ENCODE peak calls at places on chromosomes 12 and 14, in seven cellular contexts. L is GM12865, G is neural progenitor cell, E is heart left ventricle, M is adrenal gland, J is PC-3, Y is WERI-Rb-1. F is an unnamed sample.

GRCh38 chr14:21105095-21105494 is 4.2 kb downstream of the TMEM253 start:
- DNase-seq in L (no peak), G (no peak), E (no peak), M (no peak), J (no peak), Y (no peak), F (no peak)

GRCh38 chr14:85380891-85381290 is 149.1 kb upstream of the FLRT2 start:
- DNase-seq in L (no peak), G (peak), E (no peak), M (no peak), J (no peak), Y (peak), F (peak)

GRCh38 chr14:70282666-70283065 is 76.8 kb downstream of the COX16 start:
- DNase-seq in L (peak), G (no peak), E (no peak), M (no peak), J (no peak), Y (no peak), F (no peak)

GRCh38 chr12:96225003-96225855 is 31.1 kb downstream of the ELK3 start:
- DNase-seq in L (no peak), G (no peak), E (no peak), M (no peak), J (no peak), Y (no peak), F (peak)

GRCh38 chr12:94831081-94831747 is 172.3 kb downstream of the NDUFA12 start:
- DNase-seq in L (peak), G (no peak), E (no peak), M (no peak), J (no peak), Y (no peak), F (no peak)

GRCh38 chr14:52013984-52014600 is 24.7 kb downstream of the RTRAF start:
- DNase-seq in L (no peak), G (peak), E (no peak), M (no peak), J (peak), Y (peak), F (no peak)

GRCh38 chr12:101455685-101456084 is 19.5 kb upstream of the SPIC start:
- DNase-seq in L (no peak), G (no peak), E (no peak), M (no peak), J (no peak), Y (no peak), F (no peak)

GRCh38 chr12:9943244-9943643 is 11.1 kb upstream of the CLEC2A start:
- DNase-seq in L (no peak), G (no peak), E (no peak), M (no peak), J (no peak), Y (no peak), F (no peak)

GRCh38 chr12:75856228-75856627 is 175.3 kb downstream of the PHLDA1 start:
- DNase-seq in L (no peak), G (no peak), E (no peak), M (no peak), J (no peak), Y (no peak), F (no peak)

GRCh38 chr12:5439333-5439732 is 7.4 kb downstream of the NTF3 start:
- DNase-seq in L (no peak), G (peak), E (no peak), M (no peak), J (no peak), Y (no peak), F (no peak)
- TF ChIP-seq CTCF in L (no peak), G (peak), E (no peak), M (no peak), J (no peak), Y (peak), F (no peak)

DNA sequence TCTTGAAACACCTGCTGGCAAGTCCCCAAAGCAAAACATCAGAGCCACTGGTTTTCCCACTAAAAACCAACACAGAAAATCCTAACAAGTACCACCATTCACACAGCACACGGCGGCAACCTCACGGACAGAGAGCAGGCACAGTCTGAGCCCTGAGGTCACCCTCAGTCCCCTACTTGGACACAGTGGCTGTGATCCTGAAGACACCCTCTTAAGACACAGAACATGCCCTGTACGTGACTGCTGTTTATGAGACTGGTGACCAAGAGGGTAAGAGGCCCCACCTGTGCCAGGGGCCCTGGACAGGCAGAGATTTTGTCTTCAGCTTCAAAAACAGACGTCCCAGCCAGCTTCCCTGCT is 29.6 kb downstream of the HIP1R start:
- DNase-seq in L (no peak), G (no peak), E (no peak), M (no peak), J (no peak), Y (no peak), F (no peak)
- H3K4me3 ChIP-seq in L (no peak), G (no peak), E (no peak), M (no peak), J (no peak), Y (no peak), F (no peak)

GRCh38 chr12:203462-204260 is 10.3 kb downstream of the SLC6A12 start:
- DNase-seq in L (no peak), G (peak), E (peak), M (no peak), J (no peak), Y (peak), F (peak)
- TF ChIP-seq CTCF in L (no peak), G (peak), E (no peak), M (no peak), J (no peak), Y (peak), F (no peak)

DNA sequence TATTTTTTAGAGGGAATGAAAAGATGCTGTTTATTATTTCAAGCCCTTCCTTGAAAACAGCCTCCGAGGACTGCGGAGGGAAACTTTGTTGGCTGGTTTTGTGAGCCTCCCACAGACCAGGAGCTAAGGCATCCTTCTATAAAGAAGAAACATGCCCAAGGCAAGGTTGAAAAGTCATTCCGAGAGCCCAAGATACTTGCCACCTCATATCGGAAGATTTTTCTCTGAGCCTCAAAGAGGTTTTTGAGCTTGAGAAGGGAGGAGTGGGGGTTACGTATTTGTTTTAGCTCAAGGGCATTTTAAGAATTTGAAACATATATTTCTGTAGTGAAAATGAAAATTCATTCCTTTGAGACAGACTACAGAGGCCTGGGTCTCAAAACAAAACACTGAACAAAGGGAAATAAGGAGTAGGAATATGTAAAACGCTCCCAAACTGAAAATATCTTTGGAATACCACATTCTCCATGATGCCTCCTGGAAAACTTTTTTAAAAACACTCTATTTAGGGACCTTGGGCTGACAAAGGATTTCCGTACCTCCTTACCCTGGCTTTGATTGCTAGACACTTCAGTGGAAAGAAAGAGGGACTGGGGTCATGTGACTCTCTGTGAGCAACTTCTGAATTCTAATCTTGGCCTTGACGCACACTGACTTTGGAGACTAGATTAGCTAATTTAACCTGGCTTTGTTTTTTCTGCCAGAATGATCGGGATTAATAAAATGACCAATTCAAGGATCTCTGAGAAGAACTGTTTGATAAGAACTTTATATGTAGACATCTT is 180.9 kb downstream of the SRGAP1 start:
- DNase-seq in L (peak), G (no peak), E (no peak), M (no peak), J (no peak), Y (no peak), F (no peak)
- H3K4me3 ChIP-seq in L (peak), G (no peak), E (no peak), M (no peak), J (no peak), Y (no peak), F (no peak)

GRCh38 chr12:83826112-83826511 is 1086.5 kb downstream of the SLC6A15 start:
- DNase-seq in L (peak), G (peak), E (no peak), M (peak), J (peak), Y (peak), F (peak)
- TF ChIP-seq CTCF in L (peak), G (peak), E (no peak), M (peak), J (peak), Y (peak), F (peak)

GRCh38 chr12:132328282-132329029 is 933 bp downstream of the GALNT9 start:
- DNase-seq in L (no peak), G (no peak), E (no peak), M (no peak), J (no peak), Y (no peak), F (no peak)

GRCh38 chr12:132329036-132329738 is at the start of gene GALNT9:
- DNase-seq in L (no peak), G (peak), E (no peak), M (no peak), J (no peak), Y (peak), F (peak)

GRCh38 chr12:132325733-132326130 is 3.7 kb downstream of the GALNT9 start:
- DNase-seq in L (no peak), G (no peak), E (no peak), M (no peak), J (no peak), Y (no peak), F (no peak)

GRCh38 chr12:132326646-132327045 is 2.7 kb downstream of the GALNT9 start:
- DNase-seq in L (no peak), G (no peak), E (no peak), M (no peak), J (no peak), Y (no peak), F (no peak)

GRCh38 chr12:132327351-132328171 is 1.8 kb downstream of the GALNT9 start:
- DNase-seq in L (no peak), G (no peak), E (no peak), M (peak), J (peak), Y (no peak), F (peak)
- H3K4me3 ChIP-seq in L (no peak), G (no peak), E (no peak), M (no peak), J (peak), Y (no peak), F (peak)

GRCh38 chr14:31207746-31208545 is at the start of gene HECTD1:
- DNase-seq in L (peak), G (peak), E (peak), M (peak), J (peak), Y (peak), F (peak)
- TF ChIP-seq CTCF in L (peak), G (peak), E (peak), M (peak), J (peak), Y (peak), F (peak)